ENCODE peak calls at places on chromosome 1, in six cellular contexts. W is endothelial cell, I is lower lobe of right lung, G is glutamatergic neuron, N is mucosa of descending colon, E is astrocyte of the cerebellum. X is an unnamed sample.
A peak's percentile ranks its signal among the peaks of the same experiment; 100 is the strongest.

GRCh38 chr1:42259059-42259738 is 75.8 kb downstream of the FOXJ3 start:
- DNase-seq in I (no peak), E (peak; percentile 53), W (no peak), G (no peak), N (no peak), X (no peak)

GRCh38 chr1:197319631-197320030 is 51.6 kb downstream of the CRB1 start:
- DNase-seq in I (no peak), E (no peak), G (no peak), W (no peak), N (no peak), X (no peak)

GRCh38 chr1:246595146-246595545 is 28.9 kb downstream of the CNST start:
- DNase-seq in I (no peak), W (no peak), G (no peak), E (no peak), N (no peak), X (no peak)

GRCh38 chr1:99429754-99430153 is 165.5 kb downstream of the PLPPR4 start:
- DNase-seq in G (no peak), E (no peak), N (no peak), I (no peak), W (no peak), X (no peak)

GRCh38 chr1:208917719-208918118 is 665.8 kb upstream of the CAMK1G start:
- DNase-seq in N (no peak), E (no peak), I (no peak), G (no peak), W (no peak), X (no peak)

GRCh38 chr1:81619156-81619555 is 181.6 kb upstream of the ADGRL2 start:
- DNase-seq in W (no peak), G (no peak), I (no peak), N (no peak), E (no peak), X (no peak)

GRCh38 chr1:189409774-189410173 is 1067.9 kb downstream of the BRINP3 start:
- DNase-seq in W (no peak), I (no peak), E (no peak), N (no peak), G (no peak), X (no peak)

GRCh38 chr1:231039161-231040018 is 664 bp downstream of the FAM89A start:
- DNase-seq in E (no peak), N (peak; percentile 59), G (peak; percentile 61), W (peak; percentile 32), I (peak; percentile 67), X (no peak)

GRCh38 chr1:54314691-54315455 is 91.3 kb downstream of the SSBP3 start:
- DNase-seq in W (no peak), G (no peak), N (no peak), I (no peak), E (no peak), X (no peak)

GRCh38 chr1:77834771-77835334 is 53.6 kb upstream of the NEXN start:
- DNase-seq in N (no peak), W (no peak), G (no peak), E (no peak), I (no peak), X (peak; percentile 45)

GRCh38 chr1:228074954-228075730 is 7.4 kb upstream of the ARF1 start:
- DNase-seq in E (no peak), W (no peak), I (peak; percentile 47), N (no peak), G (no peak), X (no peak)

GRCh38 chr1:230148768-230149469 is 81.9 kb downstream of the GALNT2 start:
- DNase-seq in W (no peak), N (no peak), G (no peak), I (no peak), E (no peak), X (no peak)

GRCh38 chr1:60108223-60108622 is 34.7 kb upstream of the C1orf87 start:
- DNase-seq in N (no peak), W (no peak), I (no peak), E (no peak), G (no peak), X (no peak)

GRCh38 chr1:60114735-60115318 is 41.3 kb upstream of the C1orf87 start:
- DNase-seq in I (no peak), E (no peak), G (no peak), W (no peak), N (no peak), X (no peak)

GRCh38 chr1:60111118-60111517 is 37.5 kb upstream of the C1orf87 start:
- DNase-seq in G (no peak), I (no peak), N (no peak), W (no peak), E (no peak), X (no peak)
- TF ChIP-seq CTCF in G (no peak), I (no peak), N (no peak), W (no peak), E (no peak), X (no peak)

GRCh38 chr1:40096977-40097782 is at the start of gene PPT1:
- DNase-seq in W (peak; percentile 74), N (peak; percentile 88), G (peak; percentile 88), E (no peak), I (peak; percentile 90), X (no peak)
- TF ChIP-seq CTCF in W (no peak), N (no peak), G (no peak), E (peak; percentile 39), I (peak; percentile 25), X (peak; percentile 40)

DNA sequence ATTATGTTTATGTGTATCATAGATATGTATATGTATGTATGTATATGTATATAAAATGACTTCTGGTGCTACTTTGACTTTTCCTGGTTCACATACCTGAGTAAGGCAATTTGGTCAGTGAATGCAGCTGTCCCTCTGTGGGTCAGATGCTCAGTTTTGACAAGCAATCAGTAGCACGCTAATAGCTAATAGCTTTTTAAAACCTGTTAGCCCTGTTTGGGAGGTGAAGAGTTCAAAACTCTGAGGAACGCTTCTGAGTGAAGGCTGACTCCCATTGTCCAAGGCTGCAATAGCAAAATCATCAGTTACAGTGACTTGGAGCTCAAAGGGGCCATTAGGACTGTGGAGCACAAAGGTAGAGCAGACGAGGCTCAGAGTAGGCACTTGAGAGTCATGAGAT is 67.2 kb downstream of the MARK1 start:
- DNase-seq in G (no peak), N (no peak), W (no peak), I (no peak), E (no peak), X (no peak)
- TF ChIP-seq CTCF in G (no peak), N (no peak), W (no peak), I (no peak), E (no peak), X (no peak)

GRCh38 chr1:155513300-155513926 is 49.2 kb downstream of the ASH1L start:
- DNase-seq in I (no peak), W (no peak), G (no peak), E (no peak), N (no peak), X (peak; percentile 21)
- TF ChIP-seq CTCF in I (no peak), W (no peak), G (no peak), E (no peak), N (no peak), X (peak; percentile 31)

GRCh38 chr1:61247051-61247854 is 164.9 kb downstream of the NFIA start:
- DNase-seq in I (no peak), W (no peak), G (peak; percentile 46), E (no peak), N (no peak), X (no peak)
- TF ChIP-seq CTCF in I (no peak), W (no peak), G (no peak), E (no peak), N (no peak), X (no peak)

GRCh38 chr1:31815752-31816484 is at the start of gene SPOCD1:
- DNase-seq in E (no peak), W (peak; percentile 84), G (peak; percentile 88), N (peak; percentile 91), I (peak; percentile 93), X (no peak)
- TF ChIP-seq CTCF in E (peak; percentile 45), W (peak; percentile 93), G (peak; percentile 90), N (peak; percentile 84), I (peak; percentile 83), X (peak; percentile 94)

X was measured in BJ.